ENCODE peak calls at places on chromosomes 11 and 22, in nine cellular contexts. One of them, this sample, is unnamed.

GRCh38 chr11:11344045-11344444 is 9.0 kb downstream of the CSNK2A3 start:
- DNase-seq in HTR-8/SVneo: no peak
- DNase-seq in GM18507: no peak
- DNase-seq in naive thymus-derived CD8-positive, alpha-beta T cell: no peak
- DNase-seq in T-cell: no peak
- DNase-seq in activated naive CD4-positive, alpha-beta T cell: no peak
- DNase-seq in HEK293T: no peak
- DNase-seq in activated CD4-positive, alpha-beta T cell treated with anti-CD3 and anti-CD28 coated beads for 4 hours: no peak
- DNase-seq in OCI-LY7: no peak
- DNase-seq in this sample: no peak

GRCh38 chr22:29143848-29144785 is 61.6 kb upstream of the EMID1 start:
- DNase-seq in HTR-8/SVneo: no peak
- DNase-seq in GM18507: no peak
- DNase-seq in naive thymus-derived CD8-positive, alpha-beta T cell: no peak
- DNase-seq in T-cell: no peak
- DNase-seq in activated naive CD4-positive, alpha-beta T cell: no peak
- DNase-seq in HEK293T: no peak
- DNase-seq in activated CD4-positive, alpha-beta T cell treated with anti-CD3 and anti-CD28 coated beads for 4 hours: no peak
- DNase-seq in OCI-LY7: no peak
- DNase-seq in this sample: no peak

GRCh38 chr11:45110562-45110961 is 35.9 kb upstream of the PRDM11 start:
- DNase-seq in HTR-8/SVneo: peak; percentile 57
- DNase-seq in GM18507: peak; percentile 23
- DNase-seq in naive thymus-derived CD8-positive, alpha-beta T cell: peak; percentile 38
- DNase-seq in T-cell: no peak
- DNase-seq in activated naive CD4-positive, alpha-beta T cell: no peak
- DNase-seq in HEK293T: peak; percentile 69
- DNase-seq in activated CD4-positive, alpha-beta T cell treated with anti-CD3 and anti-CD28 coated beads for 4 hours: peak; percentile 58
- DNase-seq in OCI-LY7: peak; percentile 74
- DNase-seq in this sample: peak; percentile 73

GRCh38 chr11:130897262-130898182 is 18.8 kb downstream of the SNX19 start:
- DNase-seq in HTR-8/SVneo: no peak
- DNase-seq in GM18507: no peak
- DNase-seq in naive thymus-derived CD8-positive, alpha-beta T cell: no peak
- DNase-seq in T-cell: no peak
- DNase-seq in activated naive CD4-positive, alpha-beta T cell: no peak
- DNase-seq in HEK293T: no peak
- DNase-seq in activated CD4-positive, alpha-beta T cell treated with anti-CD3 and anti-CD28 coated beads for 4 hours: no peak
- DNase-seq in OCI-LY7: no peak
- DNase-seq in this sample: peak; percentile 84

GRCh38 chr11:5841797-5842196 is at the start of gene OR52E6:
- DNase-seq in HTR-8/SVneo: no peak
- DNase-seq in GM18507: no peak
- DNase-seq in naive thymus-derived CD8-positive, alpha-beta T cell: no peak
- DNase-seq in T-cell: no peak
- DNase-seq in activated naive CD4-positive, alpha-beta T cell: no peak
- DNase-seq in HEK293T: no peak
- DNase-seq in activated CD4-positive, alpha-beta T cell treated with anti-CD3 and anti-CD28 coated beads for 4 hours: no peak
- DNase-seq in OCI-LY7: no peak
- DNase-seq in this sample: no peak

GRCh38 chr11:73939096-73939495 is 11.7 kb upstream of the DNAJB13 start:
- DNase-seq in HTR-8/SVneo: no peak
- DNase-seq in GM18507: no peak
- DNase-seq in naive thymus-derived CD8-positive, alpha-beta T cell: no peak
- DNase-seq in T-cell: no peak
- DNase-seq in activated naive CD4-positive, alpha-beta T cell: no peak
- DNase-seq in HEK293T: no peak
- DNase-seq in activated CD4-positive, alpha-beta T cell treated with anti-CD3 and anti-CD28 coated beads for 4 hours: no peak
- DNase-seq in OCI-LY7: no peak
- DNase-seq in this sample: no peak

GRCh38 chr11:64276653-64277431 is 7.6 kb downstream of the BAD start:
- DNase-seq in HTR-8/SVneo: peak; percentile 23
- DNase-seq in GM18507: no peak
- DNase-seq in naive thymus-derived CD8-positive, alpha-beta T cell: no peak
- DNase-seq in T-cell: no peak
- DNase-seq in activated naive CD4-positive, alpha-beta T cell: no peak
- DNase-seq in HEK293T: no peak
- DNase-seq in activated CD4-positive, alpha-beta T cell treated with anti-CD3 and anti-CD28 coated beads for 4 hours: no peak
- DNase-seq in OCI-LY7: no peak
- DNase-seq in this sample: no peak

GRCh38 chr11:75924966-75925784 is 110.2 kb downstream of the UVRAG start:
- DNase-seq in HTR-8/SVneo: no peak
- DNase-seq in GM18507: no peak
- DNase-seq in naive thymus-derived CD8-positive, alpha-beta T cell: no peak
- DNase-seq in T-cell: no peak
- DNase-seq in activated naive CD4-positive, alpha-beta T cell: no peak
- DNase-seq in HEK293T: no peak
- DNase-seq in activated CD4-positive, alpha-beta T cell treated with anti-CD3 and anti-CD28 coated beads for 4 hours: no peak
- DNase-seq in OCI-LY7: no peak
- DNase-seq in this sample: no peak

GRCh38 chr11:35747638-35748037 is 85.1 kb downstream of the TRIM44 start:
- DNase-seq in HTR-8/SVneo: no peak
- DNase-seq in GM18507: no peak
- DNase-seq in naive thymus-derived CD8-positive, alpha-beta T cell: no peak
- DNase-seq in T-cell: no peak
- DNase-seq in activated naive CD4-positive, alpha-beta T cell: no peak
- DNase-seq in HEK293T: no peak
- DNase-seq in activated CD4-positive, alpha-beta T cell treated with anti-CD3 and anti-CD28 coated beads for 4 hours: no peak
- DNase-seq in OCI-LY7: no peak
- DNase-seq in this sample: no peak